ENCODE peak calls at places on chromosomes 3 and 15, in ten cellular contexts. X is suprapubic skin, M is A549, F is stomach, V is tibial nerve, D is K562, B is ovary, H is upper lobe of left lung, P is sigmoid colon, N is H1. W is an unnamed sample.

GRCh38 chr3:53590606-53591005 is 96.2 kb downstream of the CACNA1D start:
- DNase-seq in F (no peak), D (no peak), H (no peak), P (no peak), N (peak), M (no peak), B (no peak), V (no peak), X (no peak), W (no peak)

GRCh38 chr3:195221015-195221853 is 49.7 kb downstream of the XXYLT1 start:
- DNase-seq in B (peak), P (peak), D (no peak), H (no peak), M (no peak), F (no peak), N (peak), X (peak), V (no peak), W (no peak)

GRCh38 chr3:124745092-124745491 is 14.8 kb downstream of the UMPS start:
- DNase-seq in D (no peak), M (no peak), P (no peak), B (no peak), H (no peak), N (no peak), X (no peak), V (no peak), F (no peak), W (no peak)

GRCh38 chr3:169147246-169148008 is 516.1 kb downstream of the MECOM start:
- DNase-seq in P (peak), D (peak), M (peak), X (no peak), V (no peak), B (peak), F (peak), H (peak), N (peak), W (peak)

GRCh38 chr3:143192193-143192592 is 72.6 kb downstream of the CHST2 start:
- DNase-seq in P (no peak), F (no peak), X (no peak), M (no peak), V (no peak), H (no peak), D (no peak), B (no peak), N (no peak), W (no peak)

GRCh38 chr3:159894386-159894785 is 94.2 kb upstream of the IL12A start:
- DNase-seq in N (no peak), M (no peak), D (no peak), F (no peak), B (no peak), H (no peak), V (no peak), X (no peak), P (no peak), W (no peak)

GRCh38 chr3:7238565-7239295 is 377.8 kb downstream of the GRM7 start:
- DNase-seq in P (no peak), V (no peak), D (no peak), F (no peak), M (no peak), N (no peak), B (no peak), X (no peak), H (no peak), W (no peak)

GRCh38 chr3:192645437-192645836 is 81.9 kb downstream of the FGF12 start:
- DNase-seq in M (no peak), V (no peak), X (no peak), N (no peak), P (no peak), B (no peak), H (no peak), D (no peak), F (no peak), W (no peak)

GRCh38 chr3:190180268-190180667 is 59.6 kb upstream of the P3H2 start:
- DNase-seq in B (no peak), X (no peak), M (no peak), P (no peak), F (no peak), N (no peak), V (no peak), D (no peak), H (no peak), W (no peak)

GRCh38 chr15:92772061-92772460 is 116.5 kb upstream of the FAM174B start:
- DNase-seq in P (no peak), B (no peak), X (no peak), F (no peak), H (no peak), N (no peak), M (no peak), V (no peak), D (no peak), W (no peak)

GRCh38 chr3:139111392-139112229 is 66.9 kb upstream of the PRR23C start:
- DNase-seq in P (no peak), H (peak), M (peak), X (no peak), B (peak), D (peak), F (peak), N (peak), V (peak), W (peak)

GRCh38 chr15:23877502-23878412 is 190.7 kb upstream of the NDN start:
- DNase-seq in P (no peak), X (no peak), B (peak), H (peak), N (peak), M (peak), D (peak), V (no peak), F (peak), W (peak)

GRCh38 chr15:62119224-62119925 is 45.7 kb downstream of the C2CD4B start:
- DNase-seq in M (peak), V (peak), N (no peak), F (no peak), X (no peak), D (no peak), P (no peak), B (no peak), H (no peak), W (no peak)

GRCh38 chr3:52318186-52318793 is 2.2 kb downstream of the DNAH1 start:
- DNase-seq in H (peak), N (no peak), B (no peak), D (no peak), P (no peak), X (no peak), M (no peak), F (peak), V (no peak), W (no peak)

GRCh38 chr15:25056484-25057429 is 102.0 kb downstream of the SNRPN start:
- DNase-seq in V (no peak), H (no peak), D (peak), X (peak), P (no peak), F (peak), B (no peak), M (no peak), N (peak), W (no peak)

GRCh38 chr3:94028093-94028837 is at the start of gene STX19:
- DNase-seq in V (no peak), M (no peak), D (no peak), N (no peak), B (no peak), P (no peak), X (no peak), F (no peak), H (no peak), W (no peak)

GRCh38 chr3:177491301-177492031 is 294.2 kb upstream of the TBL1XR1 start:
- DNase-seq in F (no peak), V (no peak), H (no peak), M (no peak), N (no peak), D (no peak), B (no peak), P (no peak), X (no peak), W (no peak)

GRCh38 chr15:91885054-91885453 is 31.5 kb downstream of the SLCO3A1 start:
- DNase-seq in B (no peak), M (no peak), P (no peak), X (no peak), V (no peak), D (no peak), H (no peak), N (peak), F (no peak), W (no peak)

GRCh38 chr3:39491014-39491413 is 23.5 kb downstream of the MOBP start:
- DNase-seq in N (no peak), V (no peak), P (no peak), D (no peak), H (no peak), B (no peak), F (no peak), X (no peak), M (no peak), W (no peak)

GRCh38 chr15:88269371-88270062 is 13.0 kb upstream of the NTRK3 start:
- DNase-seq in V (no peak), F (no peak), M (no peak), P (no peak), D (no peak), N (no peak), H (no peak), X (no peak), B (no peak), W (no peak)

GRCh38 chr15:65245096-65245849 is 34.0 kb upstream of the CILP start:
- DNase-seq in F (no peak), N (no peak), M (no peak), D (no peak), B (peak), H (no peak), V (no peak), P (peak), X (no peak), W (peak)

GRCh38 chr15:41809121-41809520 is 18.8 kb upstream of the JMJD7 start:
- DNase-seq in D (no peak), V (no peak), X (no peak), H (no peak), F (no peak), P (peak), N (no peak), B (no peak), M (no peak), W (no peak)

GRCh38 chr3:77196146-77196545 is 156.2 kb downstream of the ROBO2 start:
- DNase-seq in M (no peak), P (no peak), H (no peak), B (no peak), N (no peak), D (no peak), F (no peak), X (no peak), V (no peak), W (no peak)

GRCh38 chr3:127951276-127951675 is 36.2 kb downstream of the KBTBD12 start:
- DNase-seq in V (no peak), D (no peak), H (no peak), N (no peak), B (no peak), M (no peak), X (no peak), F (no peak), P (no peak), W (no peak)

GRCh38 chr3:40523781-40524180 is 979 bp upstream of the ZNF621 start:
- DNase-seq in P (no peak), V (no peak), N (no peak), X (no peak), B (no peak), M (no peak), H (no peak), D (no peak), F (no peak), W (no peak)

DNA sequence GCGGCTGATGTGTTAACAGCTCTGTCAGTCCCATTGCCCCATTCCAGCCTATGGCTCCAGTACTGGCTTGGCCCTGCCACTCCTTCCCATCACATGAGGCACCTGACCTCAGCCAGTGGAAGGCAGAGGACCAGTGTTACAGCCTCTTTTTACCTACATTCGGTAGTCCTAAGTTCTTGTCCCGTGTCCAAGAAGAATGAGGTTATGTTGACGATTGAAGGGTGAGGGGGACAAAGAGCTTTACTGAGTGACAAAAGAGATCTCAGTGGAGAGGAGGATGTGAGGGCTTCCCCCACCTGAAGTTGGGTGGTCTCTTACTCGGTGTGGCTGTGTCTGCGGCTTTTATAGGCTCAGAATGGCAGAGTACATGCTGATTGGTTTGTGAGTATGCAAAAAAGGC is 7.3 kb upstream of the MPI start:
- DNase-seq in H (no peak), P (no peak), F (no peak), M (no peak), X (no peak), D (no peak), B (no peak), V (no peak), N (no peak), W (no peak)
- TF ChIP-seq EP300 in H (no peak), P (no peak), F (no peak), M (no peak), X (no peak), D (no peak), B (no peak), V (no peak), N (no peak), W (no peak)

DNA sequence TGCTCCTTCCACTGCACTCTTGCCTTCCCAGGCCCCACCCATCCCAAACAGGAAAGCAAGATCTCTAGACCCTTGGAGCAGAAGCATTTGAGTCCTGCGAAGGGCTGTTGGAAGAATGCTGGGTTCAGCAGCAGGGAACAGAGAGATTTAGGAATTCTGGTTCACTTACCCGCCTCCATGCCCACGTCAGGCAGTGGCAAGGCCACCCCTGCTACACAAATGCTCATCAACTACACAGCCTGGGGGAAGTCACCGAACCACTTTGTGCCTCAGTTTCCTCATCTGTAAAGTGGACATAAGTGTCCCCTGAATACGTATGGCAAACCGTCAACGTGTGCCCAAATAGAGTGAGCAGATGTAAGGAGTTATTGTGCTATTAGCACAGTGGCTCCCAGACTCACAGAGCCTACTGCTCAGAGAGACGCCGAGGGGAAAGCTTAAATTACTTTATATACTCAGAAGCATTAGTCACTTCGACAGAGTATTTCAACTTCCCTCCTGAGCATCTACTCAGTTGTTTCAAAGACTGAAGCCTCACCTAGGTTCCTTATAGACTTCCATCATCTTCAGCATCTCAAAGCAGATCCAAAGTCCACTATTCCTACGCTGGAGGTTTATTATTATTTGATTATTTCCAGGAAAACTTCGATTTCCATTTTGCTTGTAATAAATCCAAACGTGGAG is 906 bp downstream of the HOMER2 start:
- DNase-seq in M (peak), F (no peak), N (no peak), D (no peak), X (no peak), V (no peak), H (no peak), B (no peak), P (no peak), W (no peak)
- TF ChIP-seq POLR2A in M (no peak), F (no peak), N (no peak), D (no peak), X (no peak), V (no peak), H (no peak), B (no peak), P (no peak), W (no peak)

GRCh38 chr15:70259640-70260066 is 161.9 kb upstream of the TLE3 start:
- DNase-seq in H (no peak), B (no peak), P (no peak), D (peak), N (no peak), F (no peak), M (peak), V (no peak), X (no peak), W (no peak)
- TF ChIP-seq CTCF in H (no peak), B (no peak), P (no peak), D (peak), N (peak), F (no peak), M (peak), V (no peak), X (no peak), W (no peak)

GRCh38 chr3:83039422-83039821 is 1278.0 kb upstream of the GBE1 start:
- DNase-seq in M (no peak), X (no peak), P (no peak), B (no peak), N (no peak), D (no peak), H (no peak), F (no peak), V (no peak), W (no peak)
- TF ChIP-seq EP300 in M (no peak), X (no peak), P (no peak), B (no peak), N (no peak), D (no peak), H (no peak), F (no peak), V (no peak), W (no peak)